ENCODE peak calls at places on chromosome 6, in seven cellular contexts. B is activated T-cell treated with anti-CD3 and anti-CD28 coated beads, Interleukin-2, amount 50 U/mL, for 4 hours; U is astrocyte of the spinal cord; S is lower lobe of right lung; Q is NCI-H2029; E is natural killer cell; F is heart left ventricle. R is an unnamed sample.

GRCh38 chr6:44268095-44268628 is 2.1 kb upstream of the TMEM151B start:
- DNase-seq in U (peak; percentile 38), F (no peak), Q (peak; percentile 47), B (peak; percentile 62), E (peak; percentile 49), S (peak; percentile 52), R (peak; percentile 71)

GRCh38 chr6:28137458-28138020 is 4.1 kb upstream of the ZKSCAN8 start:
- DNase-seq in E (no peak), U (no peak), Q (no peak), S (no peak), B (no peak), F (no peak), R (no peak)

GRCh38 chr6:22732186-22732970 is 163.0 kb downstream of the HDGFL1 start:
- DNase-seq in F (no peak), S (no peak), B (no peak), U (peak; percentile 30), E (no peak), Q (no peak), R (no peak)

GRCh38 chr6:145732788-145733187 is 2.5 kb downstream of the EPM2A start:
- DNase-seq in F (no peak), E (no peak), B (no peak), S (no peak), U (no peak), Q (no peak), R (no peak)

GRCh38 chr6:133887478-133887877 is 1.4 kb upstream of the TCF21 start:
- DNase-seq in Q (no peak), F (no peak), E (no peak), S (no peak), B (no peak), U (no peak), R (no peak)

GRCh38 chr6:37850728-37851285 is 31.3 kb downstream of the ZFAND3 start:
- DNase-seq in B (no peak), Q (peak; percentile 60), U (no peak), F (no peak), S (no peak), E (no peak), R (no peak)

GRCh38 chr6:96301781-96302180 is 219.8 kb upstream of the UFL1 start:
- DNase-seq in E (no peak), S (no peak), U (peak; percentile 13), Q (peak; percentile 34), F (no peak), B (no peak), R (no peak)

GRCh38 chr6:118890997-118891790 is 2.8 kb upstream of the ASF1A start:
- DNase-seq in B (no peak), S (no peak), E (no peak), F (no peak), U (no peak), Q (no peak), R (no peak)

GRCh38 chr6:137660296-137660731 is 166.1 kb upstream of the OLIG3 start:
- DNase-seq in U (no peak), E (no peak), S (no peak), Q (no peak), B (no peak), F (no peak), R (no peak)

GRCh38 chr6:24455061-24455460 is 34.3 kb downstream of the GPLD1 start:
- DNase-seq in F (no peak), E (no peak), Q (no peak), B (no peak), U (no peak), S (no peak), R (no peak)

GRCh38 chr6:149242883-149243282 is 74.6 kb upstream of the TAB2 start:
- DNase-seq in E (no peak), Q (no peak), F (no peak), U (peak; percentile 49), B (no peak), S (no peak), R (no peak)

GRCh38 chr6:830667-831327 is 137.9 kb upstream of the EXOC2 start:
- DNase-seq in E (no peak), F (no peak), U (no peak), B (no peak), Q (peak; percentile 76), S (no peak), R (no peak)

GRCh38 chr6:114284281-114284680 is 58.5 kb downstream of the HS3ST5 start:
- DNase-seq in U (peak; percentile 79), F (no peak), Q (no peak), E (no peak), S (no peak), B (no peak), R (no peak)

GRCh38 chr6:82492134-82492533 is 128.5 kb downstream of the TPBG start:
- DNase-seq in F (no peak), U (no peak), S (no peak), B (no peak), Q (no peak), E (no peak), R (no peak)

GRCh38 chr6:142058216-142058925 is 74.4 kb upstream of the GJE1 start:
- DNase-seq in S (no peak), E (no peak), Q (no peak), F (no peak), U (peak; percentile 7), B (no peak), R (no peak)

GRCh38 chr6:39884696-39885095 is 49.6 kb downstream of the MOCS1 start:
- DNase-seq in F (no peak), S (no peak), U (peak; percentile 67), Q (no peak), E (no peak), B (no peak), R (no peak)

R was measured in frontal cortex.